ENCODE peak calls at places on chromosomes 1 and 21, in four cellular contexts. U is IMR-90, E is GM12878, J is K562. K is an unnamed sample.

GRCh38 chr1:241325441-241325840 is 31.6 kb downstream of the RGS7 start:
- DNase-seq in U (no peak), E (no peak), J (no peak), K (no peak)

GRCh38 chr1:1189071-1189470 is 15.4 kb downstream of the TTLL10 start:
- DNase-seq in U (no peak), E (no peak), J (no peak), K (no peak)

GRCh38 chr21:14523234-14523633 is 22.9 kb downstream of the SAMSN1 start:
- DNase-seq in U (no peak), E (no peak), J (no peak), K (no peak)

GRCh38 chr1:7503691-7504437 is 267.2 kb upstream of the VAMP3 start:
- DNase-seq in U (no peak), E (no peak), J (no peak), K (no peak)

GRCh38 chr1:42319871-42320484 is 15.1 kb downstream of the FOXJ3 start:
- DNase-seq in U (no peak), E (no peak), J (no peak), K (no peak)

GRCh38 chr1:184405743-184406142 is 18.9 kb downstream of the C1orf21 start:
- DNase-seq in U (no peak), E (no peak), J (no peak), K (no peak)

GRCh38 chr1:33338495-33339211 is 17.8 kb upstream of the A3GALT2 start:
- DNase-seq in U (peak; percentile 87), E (no peak), J (no peak), K (no peak)

GRCh38 chr1:29960906-29961675 is 724.8 kb downstream of the PTPRU start:
- DNase-seq in U (no peak), E (no peak), J (no peak), K (no peak)

GRCh38 chr1:217718873-217719272 is 87.7 kb downstream of the SPATA17 start:
- DNase-seq in U (no peak), E (no peak), J (no peak), K (no peak)

GRCh38 chr1:19643113-19643512 is 998 bp upstream of the NBL1 start:
- DNase-seq in U (no peak), E (no peak), J (no peak), K (no peak)

GRCh38 chr1:242146640-242147039 is 147.7 kb upstream of the MAP1LC3C start:
- DNase-seq in U (no peak), E (no peak), J (no peak), K (no peak)

GRCh38 chr1:191034126-191034525 is 556.5 kb upstream of the BRINP3 start:
- DNase-seq in U (no peak), E (no peak), J (no peak), K (no peak)

GRCh38 chr1:147618077-147618569 is 52.2 kb downstream of the ACP6 start:
- DNase-seq in U (peak; percentile 24), E (no peak), J (no peak), K (no peak)

GRCh38 chr1:10213186-10213585 is 2.8 kb downstream of the KIF1B start:
- DNase-seq in U (no peak), E (no peak), J (no peak), K (no peak)

GRCh38 chr1:56502700-56503245 is 76.6 kb downstream of the PLPP3 start:
- DNase-seq in U (peak; percentile 50), E (no peak), J (peak; percentile 62), K (no peak)

GRCh38 chr1:917466-918091 is 6.1 kb upstream of the SAMD11 start:
- DNase-seq in U (no peak), E (no peak), J (no peak), K (no peak)

GRCh38 chr1:227919916-227920315 is 27.8 kb downstream of the WNT9A start:
- DNase-seq in U (no peak), E (no peak), J (peak; percentile 65), K (no peak)

GRCh38 chr1:234264832-234265231 is 108.4 kb upstream of the COA6 start:
- DNase-seq in U (no peak), E (no peak), J (no peak), K (no peak)

GRCh38 chr1:35111106-35111505 is 31.9 kb downstream of the ZMYM1 start:
- DNase-seq in U (peak; percentile 92), E (no peak), J (no peak), K (no peak)

GRCh38 chr1:155504207-155504606 is 58.4 kb downstream of the ASH1L start:
- DNase-seq in U (peak; percentile 42), E (no peak), J (no peak), K (no peak)

GRCh38 chr1:15468145-15468544 is 7.8 kb upstream of the CELA2B start:
- DNase-seq in U (no peak), E (no peak), J (no peak), K (no peak)

GRCh38 chr1:10803971-10804820 is 7.8 kb upstream of the CASZ1 start:
- DNase-seq in U (no peak), E (no peak), J (no peak), K (no peak)

GRCh38 chr1:204417231-204417997 is 5.8 kb upstream of the PPP1R15B start:
- DNase-seq in U (peak; percentile 97), E (no peak), J (peak; percentile 76), K (peak; percentile 47)

GRCh38 chr1:187300093-187300492 is 471.3 kb downstream of the PLA2G4A start:
- DNase-seq in U (no peak), E (no peak), J (no peak), K (no peak)

GRCh38 chr1:102742426-102742825 is 365.9 kb downstream of the COL11A1 start:
- DNase-seq in U (peak; percentile 3), E (no peak), J (no peak), K (no peak)

GRCh38 chr1:1394116-1394515 is 5.0 kb downstream of the CCNL2 start:
- DNase-seq in U (no peak), E (no peak), J (no peak), K (no peak)

GRCh38 chr21:32916088-32916487 is 109.6 kb upstream of the OLIG2 start:
- DNase-seq in U (no peak), E (no peak), J (no peak), K (no peak)
- TF ChIP-seq CHD1 in U (no peak), E (no peak), J (no peak), K (no peak)

GRCh38 chr21:38613686-38614085 is 115.4 kb upstream of the ERG start:
- DNase-seq in U (no peak), E (no peak), J (no peak), K (no peak)

GRCh38 chr21:38609580-38609979 is 111.3 kb upstream of the ERG start:
- DNase-seq in U (no peak), E (no peak), J (no peak), K (no peak)

GRCh38 chr21:38614558-38614957 is 116.3 kb upstream of the ERG start:
- DNase-seq in U (no peak), E (no peak), J (no peak), K (no peak)

GRCh38 chr21:38611262-38611661 is 113.0 kb upstream of the ERG start:
- DNase-seq in U (no peak), E (no peak), J (no peak), K (no peak)

GRCh38 chr21:38610573-38611251 is 112.4 kb upstream of the ERG start:
- DNase-seq in U (no peak), E (no peak), J (no peak), K (no peak)
- TF ChIP-seq CHD1 in U (no peak), E (no peak), J (no peak), K (no peak)

DNA sequence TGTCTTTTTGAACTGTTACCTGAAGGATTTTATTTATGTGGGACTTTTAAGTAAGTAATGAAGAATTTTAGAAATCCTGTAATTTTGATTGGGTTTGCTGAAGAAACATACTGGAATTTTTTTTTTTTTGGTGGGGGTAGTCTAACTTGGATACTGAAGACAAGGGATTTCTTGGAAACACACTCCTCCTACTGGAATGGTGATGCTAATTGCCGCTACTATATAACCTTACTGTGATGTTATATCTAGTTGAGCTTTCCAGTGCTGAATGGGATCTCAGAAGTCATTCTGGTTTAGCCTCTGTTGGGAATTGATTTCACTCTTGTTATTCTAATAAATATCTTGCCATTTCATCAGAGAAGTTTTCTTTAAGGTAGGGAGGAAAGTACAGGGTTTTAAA is 8.4 kb downstream of the PPP2R5A start:
- DNase-seq in U (peak; percentile 38), E (no peak), J (no peak), K (no peak)
- TF ChIP-seq CHD1 in U (no peak), E (no peak), J (no peak), K (no peak)

GRCh38 chr1:210445931-210446330 is 117.2 kb downstream of the HHAT start:
- DNase-seq in U (no peak), E (no peak), J (no peak), K (no peak)

GRCh38 chr1:210447456-210448057 is 118.9 kb downstream of the HHAT start:
- DNase-seq in U (no peak), E (no peak), J (no peak), K (no peak)

GRCh38 chr1:210448293-210448892 is 119.7 kb downstream of the HHAT start:
- DNase-seq in U (peak; percentile 69), E (no peak), J (peak; percentile 42), K (no peak)

GRCh38 chr1:210445485-210445884 is 116.8 kb downstream of the HHAT start:
- DNase-seq in U (no peak), E (no peak), J (no peak), K (no peak)

DNA sequence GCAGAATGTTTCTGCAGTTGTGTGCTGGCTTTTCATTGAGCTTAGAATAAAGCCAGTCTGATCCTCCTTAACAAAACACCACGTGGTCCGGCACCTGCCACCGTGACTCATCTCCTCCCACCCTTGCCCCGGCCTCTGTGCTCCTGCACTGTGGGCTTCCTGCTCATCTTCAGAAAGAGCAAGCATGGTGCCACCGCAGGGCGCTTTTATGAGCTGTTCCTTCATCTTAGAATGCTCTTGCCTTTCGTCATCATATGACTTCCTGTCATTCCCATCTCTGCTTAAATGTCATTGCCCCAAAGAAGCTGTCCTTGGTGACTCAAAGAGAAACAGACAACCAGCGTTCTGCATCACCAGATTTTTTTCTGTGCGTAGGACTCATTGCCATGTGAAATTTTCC is 117.8 kb downstream of the HHAT start:
- DNase-seq in U (peak; percentile 30), E (no peak), J (no peak), K (no peak)
- TF ChIP-seq CHD1 in U (no peak), E (no peak), J (no peak), K (no peak)

GRCh38 chr1:26351591-26352337 is 2.2 kb downstream of the CRYBG2 start:
- DNase-seq in U (peak; percentile 65), E (no peak), J (peak; percentile 54), K (no peak)

GRCh38 chr1:26350701-26351590 is 3.0 kb downstream of the CRYBG2 start:
- DNase-seq in U (peak; percentile 24), E (no peak), J (peak; percentile 40), K (no peak)

GRCh38 chr1:26349886-26350244 is 4.1 kb downstream of the CRYBG2 start:
- DNase-seq in U (no peak), E (no peak), J (no peak), K (no peak)

GRCh38 chr1:26350343-26350700 is 3.6 kb downstream of the CRYBG2 start:
- DNase-seq in U (no peak), E (no peak), J (no peak), K (no peak)

DNA sequence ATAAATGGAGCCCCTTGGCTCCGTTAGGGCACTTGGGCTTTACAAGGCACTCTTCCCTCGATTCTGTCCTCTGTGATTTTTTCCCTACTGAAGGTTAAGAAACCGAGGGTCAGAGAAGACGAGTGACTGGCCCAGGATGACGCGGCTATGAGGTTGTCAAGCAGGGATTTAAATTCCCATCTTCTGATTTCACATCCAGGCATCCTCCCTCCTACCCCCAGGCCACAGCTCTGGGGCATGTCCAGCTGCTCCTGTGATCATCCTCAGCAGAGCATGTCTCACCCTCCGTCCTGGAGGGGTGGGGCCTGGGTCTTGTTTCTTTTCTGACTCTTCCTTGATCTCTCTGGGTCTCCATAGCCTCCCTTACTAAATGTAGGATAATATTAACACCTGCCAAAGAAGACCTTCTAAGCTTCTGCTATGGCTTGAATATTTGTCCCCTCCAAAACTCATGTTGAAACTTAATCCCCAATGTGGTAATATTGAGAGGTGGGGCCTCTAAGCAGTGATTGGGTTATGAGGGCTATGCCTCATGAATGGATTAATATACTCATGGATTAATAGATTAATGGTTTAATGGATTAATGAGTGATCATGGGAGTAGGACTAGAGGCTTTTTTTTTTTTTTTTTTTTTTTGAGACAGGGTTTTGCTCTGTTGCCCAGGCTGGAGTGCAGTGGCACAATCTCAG is 4.6 kb downstream of the CRYBG2 start:
- DNase-seq in U (peak; percentile 81), E (no peak), J (no peak), K (no peak)
- TF ChIP-seq CHD1 in U (no peak), E (no peak), J (no peak), K (no peak)

K was measured in H1.